ENCODE peak calls at places on chromosomes 4 and X, in seven cellular contexts. S is SJSA1; D is glutamatergic neuron; J is mesendoderm; N is stimulated activated naive CD4-positive, alpha-beta T cell; F is activated CD8-positive, alpha-beta memory T cell treated with anti-CD3 and anti-CD28 coated beads for 4 hours; K is EH. B is an unnamed sample.

GRCh38 chr4:7323461-7323871 is 111.3 kb downstream of the PSAPL1 start:
- DNase-seq in K (no peak), D (no peak), N (no peak), S (no peak), F (no peak), J (no peak), B (no peak)

GRCh38 chrX:153723351-153724251 is 586 bp downstream of the BCAP31 start:
- DNase-seq in D (peak), F (peak), N (peak), S (peak), J (peak), K (peak), B (no peak)

GRCh38 chr4:38131371-38132139 is 171.4 kb downstream of the PTTG2 start:
- DNase-seq in D (no peak), J (peak), F (peak), S (peak), K (no peak), N (peak), B (peak)

GRCh38 chr4:186592961-186593586 is 37.7 kb upstream of the MTNR1A start:
- DNase-seq in J (no peak), S (peak), N (no peak), K (peak), F (no peak), D (no peak), B (no peak)

GRCh38 chr4:13701937-13702446 is 74.5 kb upstream of the BOD1L1 start:
- DNase-seq in S (no peak), D (no peak), N (no peak), J (peak), F (no peak), K (peak), B (no peak)

GRCh38 chr4:89939464-89939863 is 44.8 kb downstream of the MMRN1 start:
- DNase-seq in J (no peak), K (no peak), F (no peak), N (no peak), D (no peak), S (no peak), B (no peak)

GRCh38 chr4:45172636-45173035 is 446.3 kb upstream of the GNPDA2 start:
- DNase-seq in K (no peak), J (peak), D (no peak), N (no peak), F (no peak), S (no peak), B (no peak)

GRCh38 chrX:63686878-63687714 is 97.9 kb downstream of the ARHGEF9 start:
- DNase-seq in S (peak), N (no peak), K (peak), J (peak), F (no peak), D (no peak), B (no peak)

GRCh38 chr4:188254211-188254610 is 115.0 kb downstream of the TRIML1 start:
- DNase-seq in D (no peak), J (no peak), K (no peak), F (no peak), S (no peak), N (no peak), B (no peak)

GRCh38 chr4:159446266-159446976 is 343.5 kb downstream of the RAPGEF2 start:
- DNase-seq in D (peak), F (no peak), N (no peak), K (peak), S (peak), J (peak), B (no peak)

GRCh38 chr4:178140326-178140915 is 698.2 kb upstream of the AGA start:
- DNase-seq in F (no peak), S (no peak), D (no peak), N (no peak), J (no peak), K (no peak), B (no peak)

GRCh38 chr4:80221161-80221560 is 23.9 kb downstream of the PRDM8 start:
- DNase-seq in F (no peak), S (no peak), D (no peak), N (no peak), J (no peak), K (peak), B (no peak)

GRCh38 chr4:99846891-99847290 is 30.3 kb downstream of the DAPP1 start:
- DNase-seq in N (no peak), S (no peak), J (no peak), D (no peak), K (no peak), F (no peak), B (no peak)

GRCh38 chrX:152399395-152399794 is 51.7 kb downstream of the GABRA3 start:
- DNase-seq in S (no peak), F (no peak), K (no peak), D (no peak), J (no peak), N (no peak), B (no peak)

GRCh38 chrX:154470914-154471568 is 8.0 kb downstream of the LAGE3 start:
- DNase-seq in N (no peak), J (no peak), K (no peak), F (no peak), D (no peak), S (no peak), B (no peak)

GRCh38 chr4:114770624-114771023 is 172.0 kb downstream of the UGT8 start:
- DNase-seq in J (no peak), S (no peak), F (no peak), D (no peak), K (no peak), N (no peak), B (no peak)

GRCh38 chrX:19188566-19188965 is 66.3 kb upstream of the ADGRG2 start:
- DNase-seq in J (peak), K (no peak), D (no peak), F (no peak), N (no peak), S (no peak), B (no peak)

GRCh38 chr4:164529058-164529457 is 224.9 kb upstream of the SMIM31 start:
- DNase-seq in F (no peak), N (no peak), J (no peak), S (no peak), D (no peak), K (no peak), B (no peak)

GRCh38 chrX:47540754-47541538 is 20.1 kb upstream of the ARAF start:
- DNase-seq in N (no peak), D (peak), K (peak), F (no peak), S (peak), J (peak), B (no peak)

GRCh38 chrX:9379697-9380551 is 84.9 kb upstream of the TBL1X start:
- DNase-seq in S (peak), N (no peak), F (no peak), K (peak), J (no peak), D (no peak), B (no peak)

GRCh38 chr4:153497091-153497531 is 31.0 kb downstream of the TMEM131L start:
- DNase-seq in J (peak), N (peak), D (no peak), K (peak), S (no peak), F (no peak), B (no peak)

GRCh38 chr4:155667538-155668511 is 1.2 kb downstream of the GUCY1A1 start:
- DNase-seq in D (peak), S (peak), F (no peak), J (peak), N (no peak), K (peak), B (no peak)

GRCh38 chrX:31706456-31706855 is 634.6 kb upstream of the FTHL17 start:
- DNase-seq in N (no peak), D (no peak), S (no peak), J (no peak), K (no peak), F (no peak), B (no peak)

GRCh38 chrX:120358687-120359086 is 3.2 kb upstream of the ATP1B4 start:
- DNase-seq in D (peak), S (peak), N (no peak), J (no peak), F (no peak), K (peak), B (no peak)

GRCh38 chr4:184118516-184118915 is 99.2 kb downstream of the ENPP6 start:
- DNase-seq in N (no peak), J (no peak), D (no peak), K (no peak), F (no peak), S (no peak), B (no peak)

GRCh38 chrX:131366387-131366786 is 77.3 kb upstream of the IGSF1 start:
- DNase-seq in N (no peak), K (no peak), J (peak), F (no peak), D (no peak), S (no peak), B (no peak)